ENCODE peak calls at places on chromosomes 11 and 22, in seven cellular contexts. O is foreskin keratinocyte, M is T-helper 2 cell, L is foreskin fibroblast, F is GDM1, R is skeletal muscle cell, H is NCI-H1105. P is an unnamed sample.

GRCh38 chr11:129905402-129905801 is 10.0 kb upstream of the NFRKB start:
- DNase-seq in O (no peak), M (no peak), L (no peak), F (no peak), R (no peak), H (no peak), P (no peak)

GRCh38 chr11:114089748-114090147 is 30.2 kb downstream of the ZBTB16 start:
- DNase-seq in O (no peak), M (no peak), L (no peak), F (no peak), R (no peak), H (no peak), P (no peak)

GRCh38 chr22:39490135-39490798 is 11.8 kb upstream of the MIEF1 start:
- DNase-seq in O (peak; percentile 29), M (peak; percentile 77), L (peak; percentile 56), F (peak; percentile 60), R (no peak), H (peak; percentile 73), P (peak; percentile 66)

GRCh38 chr11:114395776-114396175 is 4.5 kb downstream of the C11orf71 start:
- DNase-seq in O (no peak), M (no peak), L (no peak), F (no peak), R (no peak), H (no peak), P (no peak)

GRCh38 chr11:47904048-47904447 is 55.9 kb upstream of the NUP160 start:
- DNase-seq in O (no peak), M (no peak), L (peak; percentile 47), F (no peak), R (no peak), H (no peak), P (no peak)

GRCh38 chr22:25655536-25655935 is 86.5 kb upstream of the MYO18B start:
- DNase-seq in O (no peak), M (no peak), L (no peak), F (no peak), R (no peak), H (no peak), P (no peak)

GRCh38 chr22:42418811-42419243 is 13.4 kb downstream of the NFAM1 start:
- DNase-seq in O (no peak), M (no peak), L (no peak), F (no peak), R (no peak), H (peak; percentile 74), P (no peak)

GRCh38 chr22:37716708-37717107 is 19.9 kb downstream of the TRIOBP start:
- DNase-seq in O (peak; percentile 82), M (no peak), L (peak; percentile 25), F (no peak), R (peak; percentile 60), H (no peak), P (no peak)

GRCh38 chr11:1938343-1939005 is 8.7 kb upstream of the MRPL23 start:
- DNase-seq in O (no peak), M (no peak), L (no peak), F (no peak), R (no peak), H (no peak), P (no peak)

GRCh38 chr11:60931897-60932296 is 7.6 kb downstream of the TMEM132A start:
- DNase-seq in O (no peak), M (no peak), L (no peak), F (no peak), R (no peak), H (no peak), P (no peak)

GRCh38 chr11:62602141-62603071 is 741 bp upstream of the MTA2 start:
- DNase-seq in O (no peak), M (peak; percentile 26), L (peak; percentile 72), F (no peak), R (no peak), H (peak; percentile 68), P (no peak)

GRCh38 chr11:117442049-117442868 is 114.6 kb downstream of the CEP164 start:
- DNase-seq in O (no peak), M (no peak), L (no peak), F (no peak), R (no peak), H (no peak), P (no peak)

GRCh38 chr22:38866399-38867123 is 5.5 kb downstream of the CBX6 start:
- DNase-seq in O (no peak), M (no peak), L (no peak), F (no peak), R (no peak), H (no peak), P (no peak)

GRCh38 chr11:61610905-61611304 is 30.0 kb upstream of the SYT7 start:
- DNase-seq in O (no peak), M (no peak), L (no peak), F (no peak), R (no peak), H (no peak), P (no peak)

GRCh38 chr11:1946812-1947480 is at the start of gene MRPL23:
- DNase-seq in O (no peak), M (peak; percentile 28), L (no peak), F (no peak), R (no peak), H (no peak), P (no peak)